ENCODE peak calls at places on chromosomes 3 and 15, in six cellular contexts. One of them, this sample, is unnamed. For H3K36me3, the result is how much of the 10 kb centered on the place peaks cover.

GRCh38 chr15:82919231-82919886 is 33.2 kb downstream of the HOMER2 start:
- DNase-seq in HepG2: peak
- DNase-seq in HCT116: no peak
- DNase-seq in K562: no peak
- DNase-seq in H1: no peak
- DNase-seq in GM12878: no peak
- DNase-seq in this sample: no peak

GRCh38 chr15:35481992-35482391 is 64.0 kb downstream of the DPH6 start:
- DNase-seq in HepG2: no peak
- DNase-seq in HCT116: peak
- DNase-seq in K562: no peak
- DNase-seq in H1: peak
- DNase-seq in GM12878: no peak
- DNase-seq in this sample: no peak

GRCh38 chr3:135849827-135850226 is 115.7 kb upstream of the PPP2R3A start:
- DNase-seq in HepG2: no peak
- DNase-seq in HCT116: no peak
- DNase-seq in K562: no peak
- DNase-seq in H1: no peak
- DNase-seq in GM12878: no peak
- DNase-seq in this sample: no peak

GRCh38 chr15:41207687-41208448 is 22.7 kb downstream of the EXD1 start:
- DNase-seq in HepG2: no peak
- DNase-seq in HCT116: no peak
- DNase-seq in K562: no peak
- DNase-seq in H1: no peak
- DNase-seq in GM12878: no peak
- DNase-seq in this sample: no peak

GRCh38 chr3:98563661-98564281 is 29.6 kb downstream of the CPOX start:
- DNase-seq in HepG2: no peak
- DNase-seq in HCT116: no peak
- DNase-seq in K562: no peak
- DNase-seq in H1: no peak
- DNase-seq in GM12878: no peak
- DNase-seq in this sample: no peak

GRCh38 chr3:11476814-11477213 is 166.9 kb downstream of the VGLL4 start:
- DNase-seq in HepG2: no peak
- DNase-seq in HCT116: no peak
- DNase-seq in K562: no peak
- DNase-seq in H1: no peak
- DNase-seq in GM12878: no peak
- DNase-seq in this sample: no peak

GRCh38 chr3:189914799-189915198 is 205.9 kb downstream of the P3H2 start:
- DNase-seq in HepG2: no peak
- DNase-seq in HCT116: no peak
- DNase-seq in K562: no peak
- DNase-seq in H1: no peak
- DNase-seq in GM12878: no peak
- DNase-seq in this sample: no peak

GRCh38 chr15:67043939-67044771 is 21.2 kb upstream of the SMAD3 start:
- DNase-seq in HepG2: peak
- DNase-seq in HCT116: no peak
- DNase-seq in K562: no peak
- DNase-seq in H1: no peak
- DNase-seq in GM12878: no peak
- DNase-seq in this sample: peak

GRCh38 chr15:34039506-34040123 is 611 bp upstream of the AVEN start:
- DNase-seq in HepG2: no peak
- DNase-seq in HCT116: no peak
- DNase-seq in K562: no peak
- DNase-seq in H1: no peak
- DNase-seq in GM12878: peak
- DNase-seq in this sample: no peak

GRCh38 chr3:128503164-128503651 is 10.2 kb upstream of the GATA2 start:
- DNase-seq in HepG2: no peak
- DNase-seq in HCT116: no peak
- DNase-seq in K562: no peak
- DNase-seq in H1: no peak
- DNase-seq in GM12878: no peak
- DNase-seq in this sample: no peak

GRCh38 chr15:74414603-74415338 is 19.0 kb downstream of the SEMA7A start:
- DNase-seq in HepG2: no peak
- DNase-seq in HCT116: no peak
- DNase-seq in K562: no peak
- DNase-seq in H1: no peak
- DNase-seq in GM12878: no peak
- DNase-seq in this sample: no peak

GRCh38 chr15:91408476-91409076 is 308.5 kb downstream of the SV2B start:
- DNase-seq in HepG2: no peak
- DNase-seq in HCT116: no peak
- DNase-seq in K562: no peak
- DNase-seq in H1: no peak
- DNase-seq in GM12878: no peak
- DNase-seq in this sample: no peak

GRCh38 chr15:60982249-60982932 is 246.7 kb downstream of the RORA start:
- DNase-seq in HepG2: no peak
- DNase-seq in HCT116: no peak
- DNase-seq in K562: no peak
- DNase-seq in H1: no peak
- DNase-seq in GM12878: no peak
- DNase-seq in this sample: no peak

GRCh38 chr3:108486910-108487309 is 23.5 kb downstream of the MYH15 start:
- DNase-seq in HepG2: no peak
- DNase-seq in HCT116: no peak
- DNase-seq in K562: no peak
- DNase-seq in H1: no peak
- DNase-seq in GM12878: no peak
- DNase-seq in this sample: no peak

GRCh38 chr3:177777699-177778098 is 580.4 kb upstream of the TBL1XR1 start:
- DNase-seq in HepG2: peak
- DNase-seq in HCT116: peak
- DNase-seq in K562: peak
- DNase-seq in H1: no peak
- DNase-seq in GM12878: peak
- DNase-seq in this sample: peak

GRCh38 chr3:188234172-188234571 is 80.2 kb downstream of the LPP start:
- DNase-seq in HepG2: no peak
- DNase-seq in HCT116: no peak
- DNase-seq in K562: no peak
- DNase-seq in H1: no peak
- DNase-seq in GM12878: no peak
- DNase-seq in this sample: no peak

GRCh38 chr3:63863150-63864007 is at the start of the genes ATXN7 and THOC7:
- DNase-seq in HepG2: peak
- DNase-seq in HCT116: no peak
- DNase-seq in K562: peak
- DNase-seq in H1: no peak
- DNase-seq in GM12878: no peak
- DNase-seq in this sample: peak

GRCh38 chr3:63862804-63863149 is 828 bp downstream of the THOC7 start:
- DNase-seq in HepG2: peak
- DNase-seq in HCT116: no peak
- DNase-seq in K562: no peak
- DNase-seq in H1: no peak
- DNase-seq in GM12878: no peak
- DNase-seq in this sample: no peak

GRCh38 chr3:63861306-63861705 is 2.3 kb downstream of the THOC7 start:
- DNase-seq in HepG2: no peak
- DNase-seq in HCT116: no peak
- DNase-seq in K562: no peak
- DNase-seq in H1: no peak
- DNase-seq in GM12878: no peak
- DNase-seq in this sample: no peak

GRCh38 chr3:63867225-63867624 is 3.6 kb downstream of the ATXN7 start:
- DNase-seq in HepG2: no peak
- DNase-seq in HCT116: no peak
- DNase-seq in K562: no peak
- DNase-seq in H1: no peak
- DNase-seq in GM12878: no peak
- DNase-seq in this sample: no peak

DNA sequence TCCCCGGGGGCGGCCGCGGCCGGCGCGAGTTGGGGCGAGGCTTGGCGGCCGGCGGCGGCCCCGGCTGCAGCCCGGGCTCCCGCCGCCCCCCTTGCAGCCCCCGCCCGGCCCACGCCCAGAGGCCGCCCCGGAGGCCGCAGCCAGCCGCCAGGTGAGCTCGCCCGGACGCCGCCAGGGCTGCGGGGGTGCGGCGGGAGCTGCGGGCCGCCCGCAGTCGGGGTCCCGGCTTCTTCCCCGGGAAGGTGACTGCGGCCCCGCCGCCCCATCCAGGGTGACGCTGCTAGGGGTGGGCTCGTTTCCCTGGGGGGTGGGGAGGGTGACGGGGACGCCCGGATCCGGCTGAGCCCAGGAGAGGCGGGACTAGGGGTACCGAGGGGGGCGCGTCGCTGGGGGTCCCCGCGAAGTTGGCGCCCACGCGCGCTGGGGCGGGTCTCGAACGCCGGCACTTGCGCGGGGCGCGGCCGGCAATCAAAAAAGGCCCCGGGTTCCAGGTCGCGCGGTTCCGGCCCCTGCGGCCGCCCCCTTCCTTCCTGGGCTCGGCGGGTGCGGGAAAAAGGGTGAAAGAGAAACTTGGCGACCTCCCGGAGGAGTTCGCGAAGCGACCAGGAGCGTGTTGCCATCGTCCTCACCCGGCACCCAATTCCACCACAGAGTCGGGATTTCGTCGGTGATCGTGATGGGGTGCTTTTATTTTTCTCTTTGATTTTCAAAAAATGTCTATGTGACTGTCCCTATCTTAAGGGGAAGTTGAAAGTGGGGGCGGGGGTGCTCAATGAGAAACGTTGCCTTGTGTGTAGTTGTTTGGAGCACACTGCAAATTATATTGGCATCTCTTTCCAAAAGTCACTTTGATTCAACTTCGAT is 573 bp downstream of the ATXN7 start:
- DNase-seq in HepG2: no peak
- DNase-seq in HCT116: no peak
- DNase-seq in K562: peak
- DNase-seq in H1: no peak
- DNase-seq in GM12878: no peak
- DNase-seq in this sample: no peak
- TF ChIP-seq ZNF274 in HepG2: no peak
- TF ChIP-seq ZNF274 in HCT116: no peak
- TF ChIP-seq ZNF274 in K562: no peak
- TF ChIP-seq ZNF274 in H1: no peak
- TF ChIP-seq ZNF274 in GM12878: no peak
- TF ChIP-seq ZNF274 in this sample: no peak

DNA sequence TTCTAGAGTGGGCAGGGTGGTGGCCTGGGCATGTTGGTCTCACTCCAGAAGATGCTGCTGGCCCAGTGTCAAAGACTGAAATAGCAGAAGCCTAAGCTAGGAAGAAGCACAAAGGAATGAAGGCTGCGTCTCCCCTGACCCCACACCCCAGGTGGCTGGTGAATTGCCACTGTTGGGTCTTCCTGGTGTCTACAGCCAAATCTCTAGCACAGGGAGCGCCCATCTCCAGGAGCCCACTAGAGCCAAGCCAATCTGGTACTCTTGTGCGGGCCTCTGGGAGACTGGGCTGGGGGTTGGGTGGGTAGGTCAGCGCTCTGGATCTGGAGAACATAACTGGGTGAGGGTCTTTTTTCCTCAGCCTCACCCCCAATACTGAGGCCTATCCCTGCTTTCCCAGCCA is 894 bp downstream of the TUSC2 start:
- DNase-seq in HepG2: no peak
- DNase-seq in HCT116: no peak
- DNase-seq in K562: no peak
- DNase-seq in H1: no peak
- DNase-seq in GM12878: no peak
- DNase-seq in this sample: no peak
- H3K36me3 ChIP-seq in HepG2: under half
- H3K36me3 ChIP-seq in HCT116: under half
- H3K36me3 ChIP-seq in K562: half or more
- H3K36me3 ChIP-seq in H1: under half
- H3K36me3 ChIP-seq in GM12878: under half
- H3K36me3 ChIP-seq in this sample: half or more

GRCh38 chr3:156681003-156681402 is 6.6 kb downstream of the TIPARP start:
- DNase-seq in HepG2: peak
- DNase-seq in HCT116: no peak
- DNase-seq in K562: no peak
- DNase-seq in H1: no peak
- DNase-seq in GM12878: no peak
- DNase-seq in this sample: peak

GRCh38 chr3:156682491-156682890 is 8.1 kb downstream of the TIPARP start:
- DNase-seq in HepG2: no peak
- DNase-seq in HCT116: no peak
- DNase-seq in K562: no peak
- DNase-seq in H1: no peak
- DNase-seq in GM12878: no peak
- DNase-seq in this sample: no peak

GRCh38 chr3:156685198-156685597 is 10.8 kb downstream of the TIPARP start:
- DNase-seq in HepG2: no peak
- DNase-seq in HCT116: no peak
- DNase-seq in K562: no peak
- DNase-seq in H1: no peak
- DNase-seq in GM12878: no peak
- DNase-seq in this sample: no peak

GRCh38 chr3:156680243-156680930 is 6.0 kb downstream of the TIPARP start:
- DNase-seq in HepG2: no peak
- DNase-seq in HCT116: no peak
- DNase-seq in K562: no peak
- DNase-seq in H1: no peak
- DNase-seq in GM12878: no peak
- DNase-seq in this sample: no peak

DNA sequence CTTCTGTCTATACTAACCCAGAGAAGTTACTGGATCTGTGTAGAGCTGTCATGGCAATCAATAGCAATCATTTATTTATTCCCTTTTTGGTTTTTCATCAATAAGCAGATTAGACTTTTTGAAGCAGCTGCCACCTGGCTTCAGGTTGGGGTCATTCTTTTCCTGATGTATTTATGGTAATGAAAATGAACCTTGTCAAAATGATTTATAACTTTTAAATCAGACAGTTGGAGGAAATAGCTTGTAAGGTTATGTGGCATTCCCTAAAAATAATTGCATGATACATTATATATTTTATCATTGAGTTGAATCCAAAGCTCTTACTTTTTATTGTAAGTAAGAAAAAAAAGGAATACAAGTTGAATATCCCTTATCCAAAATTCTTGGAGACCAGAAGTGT is 8.6 kb downstream of the TIPARP start:
- DNase-seq in HepG2: no peak
- DNase-seq in HCT116: no peak
- DNase-seq in K562: no peak
- DNase-seq in H1: no peak
- DNase-seq in GM12878: no peak
- DNase-seq in this sample: no peak
- H3K4me3 ChIP-seq in HepG2: no peak
- H3K4me3 ChIP-seq in HCT116: no peak
- H3K4me3 ChIP-seq in K562: no peak
- H3K4me3 ChIP-seq in H1: no peak
- H3K4me3 ChIP-seq in GM12878: peak
- H3K4me3 ChIP-seq in this sample: no peak

DNA sequence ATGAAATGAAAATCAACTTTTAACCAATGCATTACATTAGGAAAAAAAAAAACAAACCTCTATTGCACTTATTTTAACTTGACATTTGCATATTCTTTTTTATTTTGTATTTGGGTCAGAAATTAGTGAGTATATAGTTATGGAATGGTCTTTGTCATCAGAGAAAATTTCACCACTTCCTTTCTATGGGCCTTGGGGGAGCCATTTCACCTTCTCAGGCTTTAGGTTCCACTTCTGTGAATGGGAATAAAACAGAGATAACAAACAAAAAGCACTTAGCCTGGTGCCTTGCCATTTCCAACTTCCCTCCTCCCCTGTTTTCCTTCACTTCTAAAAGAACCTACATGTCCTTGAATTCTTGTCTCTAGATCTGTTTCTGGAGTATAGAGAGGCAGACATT is 168.0 kb upstream of the STT3B start:
- DNase-seq in HepG2: no peak
- DNase-seq in HCT116: no peak
- DNase-seq in K562: no peak
- DNase-seq in H1: no peak
- DNase-seq in GM12878: no peak
- DNase-seq in this sample: no peak
- TF ChIP-seq ZNF274 in HepG2: no peak
- TF ChIP-seq ZNF274 in HCT116: no peak
- TF ChIP-seq ZNF274 in K562: no peak
- TF ChIP-seq ZNF274 in H1: no peak
- TF ChIP-seq ZNF274 in GM12878: no peak
- TF ChIP-seq ZNF274 in this sample: no peak